ENCODE peak calls at places on chromosomes 12 and 14, in four cellular contexts. T, Z, X and C are unnamed samples.

GRCh38 chr14:100894416-100894815 is 9.1 kb downstream of the RTL1 start:
- DNase-seq in T (no peak), Z (no peak), X (no peak), C (no peak)

GRCh38 chr12:21330682-21331253 is 3.9 kb downstream of the SLCO1A2 start:
- DNase-seq in T (peak), Z (no peak), X (no peak), C (no peak)

GRCh38 chr12:123242083-123242904 is 9.1 kb downstream of the MTRFR start:
- DNase-seq in T (no peak), Z (no peak), X (no peak), C (no peak)

GRCh38 chr12:10130042-10130441 is at the start of gene CLEC7A:
- DNase-seq in Z (no peak), X (no peak), T (no peak), C (no peak)

GRCh38 chr12:94879542-94879941 is 124.0 kb downstream of the NDUFA12 start:
- DNase-seq in T (peak), X (peak), Z (no peak), C (peak)

GRCh38 chr14:63672417-63673180 is 30.9 kb upstream of the WDR89 start:
- DNase-seq in X (no peak), T (no peak), Z (no peak), C (no peak)

GRCh38 chr12:76031414-76032042 is at the start of gene PHLDA1:
- DNase-seq in X (peak), T (peak), Z (peak), C (peak)

GRCh38 chr12:28709996-28710685 is 438.9 kb upstream of the FAR2 start:
- DNase-seq in Z (no peak), X (no peak), T (no peak), C (no peak)

GRCh38 chr14:50823051-50823762 is 7.8 kb downstream of the NIN start:
- DNase-seq in Z (peak), X (no peak), T (peak), C (no peak)

GRCh38 chr12:123271182-123271491 is 519 bp downstream of the CDK2AP1 start:
- DNase-seq in X (peak), Z (peak), T (peak), C (no peak)

GRCh38 chr12:12745576-12746211 is 28.5 kb downstream of the CDKN1B start:
- DNase-seq in T (peak), Z (no peak), X (no peak), C (peak)

GRCh38 chr12:44775916-44776315 is 100.2 kb downstream of the NELL2 start:
- DNase-seq in X (no peak), Z (no peak), T (no peak), C (no peak)